ENCODE peak calls at places on chromosome 19, in five cellular contexts. One of them, this sample, is unnamed. For H3K4me1, the result is how much of the 10 kb centered on the place peaks cover.

GRCh38 chr19:58538257-58539168 is 5.4 kb upstream of the TRIM28 start:
- DNase-seq in colonic mucosa: peak
- DNase-seq in ovary: no peak
- DNase-seq in body of pancreas: no peak
- DNase-seq in right lobe of liver: peak
- DNase-seq in this sample: peak

GRCh38 chr19:45790942-45791341 is 1.7 kb downstream of the DMWD start:
- DNase-seq in colonic mucosa: no peak
- DNase-seq in ovary: no peak
- DNase-seq in body of pancreas: no peak
- DNase-seq in right lobe of liver: no peak
- DNase-seq in this sample: no peak

GRCh38 chr19:44993526-44993925 is 7.7 kb upstream of the RELB start:
- DNase-seq in colonic mucosa: no peak
- DNase-seq in ovary: no peak
- DNase-seq in body of pancreas: no peak
- DNase-seq in right lobe of liver: no peak
- DNase-seq in this sample: no peak

GRCh38 chr19:10826236-10826635 is 9.8 kb downstream of the TMED1 start:
- DNase-seq in colonic mucosa: no peak
- DNase-seq in ovary: no peak
- DNase-seq in body of pancreas: no peak
- DNase-seq in right lobe of liver: no peak
- DNase-seq in this sample: no peak

GRCh38 chr19:54335164-54335563 is 3.8 kb downstream of the LILRA4 start:
- DNase-seq in colonic mucosa: no peak
- DNase-seq in ovary: no peak
- DNase-seq in body of pancreas: no peak
- DNase-seq in right lobe of liver: no peak
- DNase-seq in this sample: no peak

GRCh38 chr19:10888421-10888866 is 17.1 kb downstream of the CARM1 start:
- DNase-seq in colonic mucosa: no peak
- DNase-seq in ovary: no peak
- DNase-seq in body of pancreas: no peak
- DNase-seq in right lobe of liver: no peak
- DNase-seq in this sample: no peak

GRCh38 chr19:51372649-51373504 is at the start of gene NKG7:
- DNase-seq in colonic mucosa: no peak
- DNase-seq in ovary: no peak
- DNase-seq in body of pancreas: no peak
- DNase-seq in right lobe of liver: no peak
- DNase-seq in this sample: no peak

GRCh38 chr19:55495646-55496349 is 7.6 kb downstream of the SSC5D start:
- DNase-seq in colonic mucosa: no peak
- DNase-seq in ovary: no peak
- DNase-seq in body of pancreas: no peak
- DNase-seq in right lobe of liver: no peak
- DNase-seq in this sample: peak

GRCh38 chr19:36152886-36153525 is 759 bp upstream of the COX7A1 start:
- DNase-seq in colonic mucosa: no peak
- DNase-seq in ovary: no peak
- DNase-seq in body of pancreas: no peak
- DNase-seq in right lobe of liver: peak
- DNase-seq in this sample: no peak

GRCh38 chr19:41321600-41322270 is 11.8 kb downstream of the CCDC97 start:
- DNase-seq in colonic mucosa: no peak
- DNase-seq in ovary: peak
- DNase-seq in body of pancreas: peak
- DNase-seq in right lobe of liver: peak
- DNase-seq in this sample: no peak

GRCh38 chr19:49119411-49120324 is at the start of gene PPFIA3:
- DNase-seq in colonic mucosa: peak
- DNase-seq in ovary: peak
- DNase-seq in body of pancreas: peak
- DNase-seq in right lobe of liver: peak
- DNase-seq in this sample: peak

GRCh38 chr19:12555456-12555930 is 4.2 kb upstream of the ZNF564 start:
- DNase-seq in colonic mucosa: no peak
- DNase-seq in ovary: no peak
- DNase-seq in body of pancreas: no peak
- DNase-seq in right lobe of liver: peak
- DNase-seq in this sample: no peak

GRCh38 chr19:44032001-44032610 is 6.9 kb downstream of the ZNF222 start:
- DNase-seq in colonic mucosa: no peak
- DNase-seq in ovary: no peak
- DNase-seq in body of pancreas: no peak
- DNase-seq in right lobe of liver: no peak
- DNase-seq in this sample: no peak

GRCh38 chr19:18218159-18218558 is 8.1 kb downstream of the PDE4C start:
- DNase-seq in colonic mucosa: no peak
- DNase-seq in ovary: no peak
- DNase-seq in body of pancreas: no peak
- DNase-seq in right lobe of liver: no peak
- DNase-seq in this sample: no peak

DNA sequence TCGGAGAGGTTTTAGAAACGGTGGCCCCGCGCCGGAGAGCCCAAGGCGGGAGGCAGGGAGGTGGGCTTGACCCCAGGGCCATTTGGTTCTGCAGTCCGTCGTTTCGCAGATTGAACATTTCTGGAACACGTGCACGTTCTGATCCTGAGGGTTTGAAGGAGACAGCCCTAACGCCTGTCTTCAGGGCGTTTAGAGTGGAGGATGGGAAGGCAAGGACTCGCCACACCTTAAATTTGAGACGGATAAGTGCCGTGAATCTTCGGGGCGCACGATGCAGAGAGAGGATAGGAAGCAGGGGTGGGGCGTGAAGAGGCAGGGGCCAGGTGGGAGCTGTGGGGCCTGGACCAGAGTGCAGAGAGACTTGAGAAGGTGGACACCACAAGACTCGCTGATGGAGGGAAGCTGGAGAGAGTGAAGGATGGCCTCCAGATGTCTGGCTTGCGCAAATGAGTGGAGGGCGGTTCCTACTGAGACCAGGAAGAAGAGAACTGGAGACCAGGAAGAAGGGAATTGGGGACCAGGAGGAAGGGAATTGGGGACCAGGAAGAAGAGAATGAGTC is 804 bp upstream of the MIER2 start:
- DNase-seq in colonic mucosa: no peak
- DNase-seq in ovary: no peak
- DNase-seq in body of pancreas: no peak
- DNase-seq in right lobe of liver: no peak
- DNase-seq in this sample: no peak
- H3K4me3 ChIP-seq in colonic mucosa: peak
- H3K4me3 ChIP-seq in ovary: no peak
- H3K4me3 ChIP-seq in body of pancreas: no peak
- H3K4me3 ChIP-seq in right lobe of liver: no peak
- H3K4me3 ChIP-seq in this sample: peak

DNA sequence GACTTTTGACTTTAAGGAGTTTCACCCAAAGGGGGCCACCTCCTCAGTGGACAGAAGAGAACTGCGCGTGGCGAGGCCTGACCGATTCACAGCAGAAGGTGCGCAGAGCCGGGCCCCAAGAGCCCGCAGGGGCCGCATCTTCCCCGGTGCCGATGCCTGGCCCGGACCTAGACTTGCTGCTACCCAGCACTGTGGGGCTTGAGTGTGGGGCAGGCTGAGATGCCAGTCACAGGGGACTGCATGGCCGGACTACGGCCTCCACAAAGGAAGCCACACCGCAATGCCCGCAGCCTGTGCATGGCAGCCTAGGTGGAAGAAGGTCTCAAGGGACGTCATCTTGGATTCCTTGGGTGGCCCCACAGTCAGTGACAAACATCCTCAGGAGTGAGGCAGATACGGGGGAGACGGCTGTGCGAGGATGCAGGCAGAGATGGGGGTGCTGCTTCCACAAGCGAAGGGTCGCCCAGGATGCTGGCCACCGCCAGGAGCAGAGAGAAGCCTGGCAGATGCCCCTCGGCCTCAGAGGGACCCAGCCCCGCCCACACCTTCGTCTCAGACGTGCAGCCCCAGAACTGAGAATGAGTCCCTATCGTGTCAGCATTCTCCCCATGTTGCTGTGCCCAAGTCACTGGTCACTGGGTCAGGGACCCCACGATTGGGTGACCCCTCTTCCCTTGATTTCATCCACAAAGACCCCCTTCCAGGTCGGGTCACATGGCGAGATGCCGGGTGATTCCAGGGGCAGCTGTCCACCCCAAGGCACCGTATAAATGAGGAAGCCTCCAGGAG is 16.9 kb downstream of the MOB3A start:
- DNase-seq in colonic mucosa: no peak
- DNase-seq in ovary: no peak
- DNase-seq in body of pancreas: no peak
- DNase-seq in right lobe of liver: no peak
- DNase-seq in this sample: no peak
- H3K4me1 ChIP-seq in colonic mucosa: under half
- H3K4me1 ChIP-seq in ovary: under half
- H3K4me1 ChIP-seq in body of pancreas: under half
- H3K4me1 ChIP-seq in right lobe of liver: under half
- H3K4me1 ChIP-seq in this sample: under half

DNA sequence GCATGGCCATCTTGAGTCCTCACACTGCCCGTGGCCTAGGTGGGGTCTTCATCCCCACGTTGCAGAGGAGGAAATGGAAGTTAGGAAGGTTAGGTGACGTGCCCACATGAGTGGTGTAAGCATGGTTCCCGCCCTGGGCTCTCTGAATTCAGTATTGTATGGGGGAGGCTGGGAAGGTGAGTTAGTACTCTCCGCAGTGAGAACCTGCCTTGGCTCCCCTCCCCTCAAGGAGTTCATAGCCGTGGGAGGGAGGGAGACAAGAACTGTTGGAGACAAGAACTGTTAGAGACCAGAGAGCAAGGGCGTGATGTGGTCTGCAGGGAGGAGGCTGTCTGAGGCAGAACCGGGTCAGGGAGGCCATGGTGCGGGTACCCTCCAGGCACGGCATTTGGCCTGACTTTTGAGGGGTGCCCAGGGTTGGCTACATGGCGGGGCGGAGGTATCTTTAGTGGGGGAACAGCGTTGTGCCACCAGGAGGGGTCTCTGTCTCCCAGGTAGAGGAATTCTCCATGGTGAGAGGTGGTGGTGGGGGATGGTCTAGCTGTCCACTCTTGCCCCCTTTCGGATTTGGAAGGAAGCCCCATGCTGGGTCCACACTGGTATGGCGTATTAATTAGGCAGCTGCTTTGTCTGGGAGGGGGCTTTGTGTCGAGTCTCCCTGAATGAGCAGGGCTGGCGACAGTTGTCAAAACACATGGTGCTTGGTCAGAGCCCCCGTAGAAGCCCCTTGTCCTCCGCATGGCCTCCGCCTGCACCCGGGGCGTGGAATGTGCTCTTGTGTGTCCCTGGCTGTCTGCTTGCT is 45.8 kb downstream of the CAPN12 start:
- DNase-seq in colonic mucosa: no peak
- DNase-seq in ovary: no peak
- DNase-seq in body of pancreas: no peak
- DNase-seq in right lobe of liver: no peak
- DNase-seq in this sample: no peak
- H3K4me3 ChIP-seq in colonic mucosa: no peak
- H3K4me3 ChIP-seq in ovary: no peak
- H3K4me3 ChIP-seq in body of pancreas: no peak
- H3K4me3 ChIP-seq in right lobe of liver: no peak
- H3K4me3 ChIP-seq in this sample: no peak

GRCh38 chr19:9673912-9674668 is 810 bp downstream of the ZNF562 start:
- DNase-seq in colonic mucosa: peak
- DNase-seq in ovary: no peak
- DNase-seq in body of pancreas: no peak
- DNase-seq in right lobe of liver: no peak
- DNase-seq in this sample: peak
- H3K4me1 ChIP-seq in colonic mucosa: under half
- H3K4me1 ChIP-seq in ovary: under half
- H3K4me1 ChIP-seq in body of pancreas: under half
- H3K4me1 ChIP-seq in right lobe of liver: under half
- H3K4me1 ChIP-seq in this sample: under half